ENCODE peak calls at places on chromosomes 13 and 19, in six cellular contexts. B, E, C, P, Z and A are unnamed samples.
A peak's percentile ranks its signal among the peaks of the same experiment; 100 is the strongest.

GRCh38 chr13:113599396-113599795 is 14.8 kb downstream of the TFDP1 start:
- DNase-seq in B (no peak), C (no peak), P (peak; percentile 8), Z (no peak), E (no peak), A (no peak)

GRCh38 chr13:34070006-34070405 is 252.1 kb downstream of the RFC3 start:
- DNase-seq in Z (no peak), B (no peak), C (no peak), E (no peak), P (no peak), A (no peak)

GRCh38 chr19:42431486-42431885 is 4.3 kb upstream of the LIPE start:
- DNase-seq in E (no peak), Z (no peak), C (no peak), B (no peak), P (no peak), A (no peak)

GRCh38 chr19:51194527-51195315 is 30.2 kb upstream of the CD33 start:
- DNase-seq in C (no peak), P (no peak), E (peak; percentile 7), Z (no peak), B (no peak), A (no peak)

GRCh38 chr19:48991823-48992570 is 1.1 kb downstream of the GYS1 start:
- DNase-seq in Z (no peak), P (no peak), B (no peak), E (peak; percentile 80), C (peak; percentile 59), A (no peak)

GRCh38 chr19:19997656-19998268 is 41.5 kb downstream of the ZNF682 start:
- DNase-seq in E (peak; percentile 1), C (no peak), B (peak; percentile 1), P (peak; percentile 65), Z (peak; percentile 38), A (peak; percentile 19)

GRCh38 chr19:5823579-5824281 is 15.8 kb downstream of the FUT6 start:
- DNase-seq in Z (no peak), E (peak; percentile 68), P (no peak), B (peak; percentile 16), C (no peak), A (no peak)

GRCh38 chr13:25725104-25725503 is 326.7 kb downstream of the SHISA2 start:
- DNase-seq in P (no peak), B (no peak), C (no peak), Z (no peak), E (no peak), A (no peak)

GRCh38 chr19:49589391-49589790 is 1.6 kb upstream of the PRR12 start:
- DNase-seq in Z (no peak), C (no peak), E (peak; percentile 40), B (no peak), P (peak; percentile 46), A (peak; percentile 43)

GRCh38 chr19:55251296-55252081 is 7.3 kb downstream of the PPP6R1 start:
- DNase-seq in E (peak; percentile 45), C (no peak), B (no peak), P (peak; percentile 61), Z (no peak), A (peak; percentile 34)

GRCh38 chr19:55689366-55690108 is 14.5 kb downstream of the EPN1 start:
- DNase-seq in E (no peak), Z (no peak), C (no peak), B (no peak), P (no peak), A (no peak)

GRCh38 chr19:10624585-10624984 is 768 bp upstream of the SLC44A2 start:
- DNase-seq in P (no peak), B (no peak), E (no peak), C (no peak), Z (no peak), A (peak; percentile 33)

GRCh38 chr13:27228131-27228530 is 23.2 kb upstream of the RPL21 start:
- DNase-seq in E (no peak), Z (no peak), C (no peak), B (no peak), P (no peak), A (no peak)

GRCh38 chr13:113671066-113672001 is 4.3 kb downstream of the GRK1 start:
- DNase-seq in E (no peak), B (no peak), Z (no peak), P (peak; percentile 25), C (no peak), A (no peak)

GRCh38 chr13:80010286-80010831 is 330.6 kb downstream of the SPRY2 start:
- DNase-seq in P (no peak), C (no peak), B (no peak), Z (no peak), E (peak; percentile 41), A (no peak)

GRCh38 chr13:52010890-52011689 is at the start of gene ATP7B:
- DNase-seq in E (no peak), C (no peak), B (no peak), Z (no peak), P (peak; percentile 53), A (peak; percentile 5)

GRCh38 chr13:71515639-71516038 is 351.4 kb downstream of the DACH1 start:
- DNase-seq in P (no peak), C (no peak), B (peak; percentile 46), Z (no peak), E (no peak), A (no peak)

GRCh38 chr13:27125357-27126282 is 46.0 kb downstream of the USP12 start:
- DNase-seq in B (no peak), E (peak; percentile 50), P (no peak), C (no peak), Z (no peak), A (no peak)